ENCODE peak calls at places on chromosomes 13 and 19, in four cellular contexts. V is endodermal cell, G is spleen, X is right atrium auricular region. N is an unnamed sample.

GRCh38 chr13:29791508-29791907 is 58.9 kb downstream of the UBL3 start:
- DNase-seq in V (no peak), G (no peak), X (no peak), N (peak; percentile 6)

GRCh38 chr13:26881154-26881553 is 120.6 kb upstream of the GPR12 start:
- DNase-seq in V (no peak), G (no peak), X (no peak), N (no peak)

GRCh38 chr19:53945441-53945840 is 17.3 kb upstream of the CACNG8 start:
- DNase-seq in V (peak; percentile 85), G (no peak), X (no peak), N (no peak)

GRCh38 chr13:25977671-25978070 is 74.1 kb downstream of the SHISA2 start:
- DNase-seq in V (no peak), G (no peak), X (no peak), N (no peak)

GRCh38 chr13:97246596-97246995 is 24.5 kb downstream of the MBNL2 start:
- DNase-seq in V (no peak), G (no peak), X (no peak), N (no peak)

GRCh38 chr19:17506745-17507144 is 4.7 kb upstream of the PGLS start:
- DNase-seq in V (no peak), G (no peak), X (no peak), N (no peak)

GRCh38 chr13:79533781-79534400 is 52.9 kb downstream of the NDFIP2 start:
- DNase-seq in V (no peak), G (no peak), X (no peak), N (no peak)

GRCh38 chr13:37662624-37663023 is 64.1 kb upstream of the POSTN start:
- DNase-seq in V (no peak), G (no peak), X (no peak), N (no peak)

GRCh38 chr19:46748325-46749109 is 2.3 kb upstream of the STRN4 start:
- DNase-seq in V (peak; percentile 93), G (peak; percentile 89), X (no peak), N (peak; percentile 81)

GRCh38 chr13:35618565-35619083 is 142.1 kb upstream of the MAB21L1 start:
- DNase-seq in V (no peak), G (no peak), X (no peak), N (no peak)

GRCh38 chr19:8451885-8452284 is 7.1 kb downstream of the HNRNPM start:
- DNase-seq in V (peak; percentile 61), G (no peak), X (no peak), N (no peak)

GRCh38 chr19:3479819-3480215 is 508 bp downstream of the SMIM24 start:
- DNase-seq in V (peak; percentile 76), G (no peak), X (no peak), N (peak; percentile 35)

GRCh38 chr13:62046512-62046911 is 630.9 kb upstream of the PCDH20 start:
- DNase-seq in V (no peak), G (peak; percentile 69), X (no peak), N (no peak)

GRCh38 chr19:35629332-35629633 is 447 bp downstream of the RBM42 start:
- DNase-seq in V (no peak), G (no peak), X (no peak), N (no peak)

GRCh38 chr13:95535243-95535642 is 17.3 kb upstream of the CLDN10 start:
- DNase-seq in V (no peak), G (no peak), X (no peak), N (peak; percentile 26)

GRCh38 chr19:10797078-10797477 is 38.9 kb downstream of the TMED1 start:
- DNase-seq in V (no peak), G (no peak), X (no peak), N (no peak)

GRCh38 chr19:13241321-13242104 is 91.3 kb downstream of the IER2 start:
- DNase-seq in V (peak; percentile 63), G (no peak), X (no peak), N (peak; percentile 40)

GRCh38 chr13:112725346-112726017 is 35.6 kb downstream of the ATP11A start:
- DNase-seq in V (peak; percentile 56), G (peak; percentile 56), X (no peak), N (peak; percentile 20)

GRCh38 chr13:80654638-80655249 is 313.8 kb upstream of the SPRY2 start:
- DNase-seq in V (peak; percentile 44), G (peak; percentile 75), X (no peak), N (no peak)

GRCh38 chr19:48632692-48633147 is 4.5 kb downstream of the DBP start:
- DNase-seq in V (peak; percentile 42), G (no peak), X (no peak), N (no peak)

DNA sequence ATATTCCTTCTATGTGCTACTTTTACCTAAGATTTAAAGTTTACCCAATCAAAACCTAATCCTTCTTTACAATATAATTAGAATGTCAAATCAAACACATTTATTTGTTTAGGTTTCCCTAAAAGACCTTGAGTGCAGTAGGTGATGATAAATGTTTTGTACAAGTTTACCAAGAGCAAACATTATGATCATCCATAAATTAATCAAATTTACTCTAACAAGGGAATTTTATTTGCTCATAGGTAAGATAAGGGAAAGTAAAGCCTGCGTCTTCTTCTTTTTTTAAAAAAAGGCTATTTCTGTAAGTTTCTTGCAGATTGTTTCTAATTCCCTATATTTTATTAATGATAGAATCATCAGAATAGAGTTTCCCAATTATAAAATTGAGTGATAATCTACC is 48.0 kb upstream of the PCDH17 start:
- DNase-seq in V (no peak), G (no peak), X (no peak), N (no peak)
- H3K4me3 ChIP-seq in V (no peak overlapping the region), G (no peak overlapping the region), X (no peak overlapping the region), N (no peak overlapping the region)

GRCh38 chr19:58556633-58557252 is 1.7 kb downstream of the UBE2M start:
- DNase-seq in V (no peak), G (peak; percentile 69), X (no peak), N (no peak)

GRCh38 chr19:58555369-58555885 is 522 bp upstream of the CHMP2A start:
- DNase-seq in V (no peak), G (no peak), X (no peak), N (no peak)

GRCh38 chr19:58555920-58556632 is 1.2 kb upstream of the CHMP2A start:
- DNase-seq in V (no peak), G (peak; percentile 84), X (no peak), N (no peak)

GRCh38 chr19:58553799-58554493 is 959 bp downstream of the CHMP2A start:
- DNase-seq in V (peak; percentile 67), G (peak; percentile 78), X (no peak), N (no peak)

GRCh38 chr19:58554494-58555368 is at the start of gene CHMP2A:
- DNase-seq in V (peak; percentile 99), G (peak; percentile 100), X (peak; percentile 99), N (peak; percentile 99)
- TF ChIP-seq CTCF in V (no peak), G (no peak), X (peak; percentile 27), N (no peak)

GRCh38 chr19:4911786-4912672 is 2.7 kb downstream of the UHRF1 start:
- DNase-seq in V (peak; percentile 80), G (peak; percentile 83), X (peak; percentile 80), N (peak; percentile 74)
- H3K4me3 ChIP-seq in V (peak overlapping the region; percentile 78), G (peak overlapping the region; percentile 87), X (peak overlapping the region; percentile 12), N (peak overlapping the region; percentile 92)

GRCh38 chr13:51191743-51192142 is 30.5 kb upstream of the FAM124A start:
- DNase-seq in V (no peak), G (no peak), X (no peak), N (no peak)
- TF ChIP-seq CTCF in V (no peak), G (no peak), X (no peak), N (no peak)

GRCh38 chr19:1268392-1269064 is 604 bp upstream of the CIRBP start:
- DNase-seq in V (no peak), G (peak; percentile 91), X (no peak), N (no peak)
- H3K4me3 ChIP-seq in V (peak overlapping the region; percentile 32), G (peak overlapping the region; percentile 87), X (no peak overlapping the region), N (peak overlapping the region; percentile 25)

GRCh38 chr13:42816538-42816937 is 35.2 kb downstream of the FAM216B start:
- DNase-seq in V (no peak), G (no peak), X (no peak), N (no peak)
- TF ChIP-seq CTCF in V (peak; percentile 46), G (no peak), X (no peak), N (no peak)